ENCODE peak calls at places on chromosomes 6 and 20, in six cellular contexts. N is CD14-positive monocyte, W is NCI-H526, P is NCI-H1105, J is iris pigment epithelial cell, A is EL. L is an unnamed sample.

GRCh38 chr20:56773731-56774130 is 144.6 kb downstream of the TFAP2C start:
- DNase-seq in N (no peak), W (no peak), P (no peak), J (no peak), A (no peak), L (no peak)

GRCh38 chr20:50996901-50997830 is 25.7 kb downstream of the KCNG1 start:
- DNase-seq in N (no peak), W (no peak), P (no peak), J (peak), A (peak), L (no peak)

GRCh38 chr20:4795394-4795793 is 73.7 kb downstream of the PRND start:
- DNase-seq in N (peak), W (no peak), P (no peak), J (peak), A (peak), L (no peak)

GRCh38 chr6:132843316-132844040 is 29.1 kb downstream of the RPS12 start:
- DNase-seq in N (no peak), W (no peak), P (no peak), J (no peak), A (no peak), L (no peak)

GRCh38 chr6:88545991-88546390 is 379.8 kb upstream of the CNR1 start:
- DNase-seq in N (no peak), W (no peak), P (no peak), J (no peak), A (no peak), L (no peak)

GRCh38 chr20:61812121-61812520 is 253.6 kb downstream of the TAF4 start:
- DNase-seq in N (no peak), W (no peak), P (no peak), J (no peak), A (no peak), L (no peak)

GRCh38 chr6:144575327-144575726 is 290.2 kb downstream of the UTRN start:
- DNase-seq in N (no peak), W (no peak), P (no peak), J (no peak), A (no peak), L (no peak)

GRCh38 chr20:24051160-24051559 is 62.6 kb upstream of the GGTLC1 start:
- DNase-seq in N (no peak), W (no peak), P (no peak), J (no peak), A (no peak), L (no peak)

GRCh38 chr6:40112350-40112749 is 178.1 kb upstream of the MOCS1 start:
- DNase-seq in N (no peak), W (no peak), P (no peak), J (no peak), A (no peak), L (no peak)

GRCh38 chr20:38537176-38537575 is 43.8 kb upstream of the ADIG start:
- DNase-seq in N (no peak), W (no peak), P (no peak), J (peak), A (no peak), L (no peak)

GRCh38 chr20:14972690-14973089 is 635.3 kb upstream of the FLRT3 start:
- DNase-seq in N (no peak), W (no peak), P (no peak), J (no peak), A (no peak), L (no peak)

GRCh38 chr6:137641474-137642077 is 147.4 kb upstream of the OLIG3 start:
- DNase-seq in N (peak), W (peak), P (peak), J (peak), A (peak), L (peak)

GRCh38 chr20:38109657-38110524 is 55.2 kb downstream of the TGM2 start:
- DNase-seq in N (peak), W (no peak), P (no peak), J (peak), A (peak), L (no peak)

GRCh38 chr20:43755390-43755789 is 28.6 kb upstream of the GTSF1L start:
- DNase-seq in N (no peak), W (no peak), P (no peak), J (peak), A (peak), L (no peak)

GRCh38 chr6:92762414-92763374 is 656.7 kb downstream of the EPHA7 start:
- DNase-seq in N (no peak), W (no peak), P (no peak), J (no peak), A (no peak), L (no peak)

GRCh38 chr6:125865015-125865414 is 74.3 kb downstream of the NCOA7 start:
- DNase-seq in N (no peak), W (no peak), P (no peak), J (no peak), A (no peak), L (no peak)

GRCh38 chr6:11179088-11179977 is 53.1 kb downstream of the NEDD9 start:
- DNase-seq in N (no peak), W (no peak), P (no peak), J (no peak), A (no peak), L (no peak)

L was measured in DMS79.